ENCODE peak calls at places on chromosomes 4 and X, in seven cellular contexts. One of them, this sample, is unnamed.

GRCh38 chrX:52277666-52278065 is 91.2 kb upstream of the XAGE2 start:
- DNase-seq in choroid plexus epithelial cell: no peak
- DNase-seq in endothelial cell: no peak
- DNase-seq in pancreas: no peak
- DNase-seq in HL-60: no peak
- DNase-seq in PC-3: no peak
- DNase-seq in suprapubic skin: no peak
- DNase-seq in this sample: no peak

GRCh38 chrX:113510586-113510985 is 670.0 kb upstream of the AMOT start:
- DNase-seq in PC-3: no peak
- DNase-seq in endothelial cell: no peak
- DNase-seq in suprapubic skin: no peak
- DNase-seq in HL-60: no peak
- DNase-seq in pancreas: no peak
- DNase-seq in choroid plexus epithelial cell: no peak
- DNase-seq in this sample: no peak

GRCh38 chr4:133147922-133148689 is 988 bp upstream of the PCDH10 start:
- DNase-seq in choroid plexus epithelial cell: peak
- DNase-seq in PC-3: peak
- DNase-seq in endothelial cell: peak
- DNase-seq in HL-60: no peak
- DNase-seq in suprapubic skin: peak
- DNase-seq in pancreas: no peak
- DNase-seq in this sample: peak

GRCh38 chr4:33837043-33837442 is 2407.3 kb downstream of the ARAP2 start:
- DNase-seq in HL-60: no peak
- DNase-seq in choroid plexus epithelial cell: peak
- DNase-seq in suprapubic skin: no peak
- DNase-seq in endothelial cell: no peak
- DNase-seq in pancreas: no peak
- DNase-seq in PC-3: peak
- DNase-seq in this sample: no peak

GRCh38 chr4:72205831-72206230 is 174.0 kb downstream of the NPFFR2 start:
- DNase-seq in endothelial cell: no peak
- DNase-seq in pancreas: no peak
- DNase-seq in PC-3: peak
- DNase-seq in choroid plexus epithelial cell: no peak
- DNase-seq in suprapubic skin: no peak
- DNase-seq in HL-60: no peak
- DNase-seq in this sample: no peak

GRCh38 chr4:111519683-111520082 is 625.6 kb upstream of the FAM241A start:
- DNase-seq in HL-60: no peak
- DNase-seq in choroid plexus epithelial cell: no peak
- DNase-seq in endothelial cell: no peak
- DNase-seq in pancreas: no peak
- DNase-seq in suprapubic skin: no peak
- DNase-seq in PC-3: no peak
- DNase-seq in this sample: no peak

GRCh38 chrX:139563251-139563650 is 32.7 kb downstream of the F9 start:
- DNase-seq in choroid plexus epithelial cell: no peak
- DNase-seq in pancreas: no peak
- DNase-seq in HL-60: no peak
- DNase-seq in suprapubic skin: no peak
- DNase-seq in endothelial cell: no peak
- DNase-seq in PC-3: peak
- DNase-seq in this sample: no peak

GRCh38 chr4:102089850-102090621 is 255.2 kb downstream of the SLC39A8 start:
- DNase-seq in pancreas: no peak
- DNase-seq in choroid plexus epithelial cell: no peak
- DNase-seq in endothelial cell: no peak
- DNase-seq in HL-60: no peak
- DNase-seq in suprapubic skin: no peak
- DNase-seq in PC-3: no peak
- DNase-seq in this sample: no peak

DNA sequence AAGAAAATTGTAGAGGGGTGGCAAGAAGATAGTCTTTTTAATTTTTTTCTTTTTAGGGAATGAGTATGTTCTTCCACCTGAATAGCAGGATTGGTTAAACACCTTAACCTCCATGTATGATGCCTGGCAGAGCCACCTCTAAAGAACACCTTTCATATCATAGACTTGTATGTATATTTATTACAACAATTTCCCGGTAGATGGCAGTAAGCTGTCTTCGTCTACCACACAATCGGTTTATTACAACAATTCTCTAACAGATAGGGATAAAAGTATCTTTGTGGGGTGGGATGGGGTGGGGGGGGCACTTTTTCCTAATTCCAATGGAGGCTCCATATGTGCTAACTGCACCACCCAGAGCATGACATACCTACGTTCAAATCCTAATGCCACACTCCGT is 255.5 kb downstream of the LDB2 start:
- DNase-seq in choroid plexus epithelial cell: peak
- DNase-seq in PC-3: peak
- DNase-seq in pancreas: no peak
- DNase-seq in endothelial cell: no peak
- DNase-seq in HL-60: no peak
- DNase-seq in suprapubic skin: no peak
- DNase-seq in this sample: no peak
- TF ChIP-seq CTCF in choroid plexus epithelial cell: peak
- TF ChIP-seq CTCF in PC-3: peak
- TF ChIP-seq CTCF in pancreas: no peak
- TF ChIP-seq CTCF in endothelial cell: no peak
- TF ChIP-seq CTCF in HL-60: no peak
- TF ChIP-seq CTCF in suprapubic skin: no peak
- TF ChIP-seq CTCF in this sample: no peak

GRCh38 chr4:177033632-177034031 is 240.9 kb upstream of the VEGFC start:
- DNase-seq in endothelial cell: no peak
- DNase-seq in pancreas: no peak
- DNase-seq in HL-60: no peak
- DNase-seq in PC-3: no peak
- DNase-seq in suprapubic skin: no peak
- DNase-seq in choroid plexus epithelial cell: peak
- DNase-seq in this sample: no peak

GRCh38 chr4:177032341-177032740 is 239.6 kb upstream of the VEGFC start:
- DNase-seq in suprapubic skin: no peak
- DNase-seq in endothelial cell: no peak
- DNase-seq in HL-60: no peak
- DNase-seq in choroid plexus epithelial cell: no peak
- DNase-seq in PC-3: no peak
- DNase-seq in pancreas: no peak
- DNase-seq in this sample: no peak

DNA sequence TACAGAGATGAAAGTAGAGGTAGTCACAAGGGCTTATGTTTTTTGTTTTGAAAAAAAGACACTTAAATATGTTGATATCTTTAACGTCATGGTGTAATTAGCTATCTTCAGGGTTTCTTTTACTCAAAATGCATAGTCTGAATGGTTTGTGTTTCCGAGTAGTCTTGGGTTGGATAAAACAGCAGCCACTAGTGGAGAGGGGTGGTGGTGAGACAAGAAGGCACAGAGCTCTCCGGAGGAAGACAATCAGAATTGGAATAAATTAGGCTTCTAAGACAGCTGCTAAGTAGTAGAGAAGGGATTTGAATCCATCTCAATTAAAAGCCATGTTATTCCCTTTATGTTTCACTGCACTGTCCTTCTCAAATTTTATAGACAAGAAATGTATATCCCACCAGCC is 240.4 kb upstream of the VEGFC start:
- DNase-seq in PC-3: no peak
- DNase-seq in pancreas: no peak
- DNase-seq in HL-60: no peak
- DNase-seq in endothelial cell: no peak
- DNase-seq in suprapubic skin: no peak
- DNase-seq in choroid plexus epithelial cell: peak
- DNase-seq in this sample: no peak
- TF ChIP-seq CTCF in PC-3: no peak
- TF ChIP-seq CTCF in pancreas: no peak
- TF ChIP-seq CTCF in HL-60: no peak
- TF ChIP-seq CTCF in endothelial cell: no peak
- TF ChIP-seq CTCF in suprapubic skin: no peak
- TF ChIP-seq CTCF in choroid plexus epithelial cell: peak
- TF ChIP-seq CTCF in this sample: no peak

GRCh38 chr4:125482822-125483221 is 168.1 kb downstream of the FAT4 start:
- DNase-seq in suprapubic skin: no peak
- DNase-seq in choroid plexus epithelial cell: no peak
- DNase-seq in PC-3: no peak
- DNase-seq in pancreas: no peak
- DNase-seq in HL-60: no peak
- DNase-seq in endothelial cell: no peak
- DNase-seq in this sample: no peak
- TF ChIP-seq CTCF in suprapubic skin: no peak
- TF ChIP-seq CTCF in choroid plexus epithelial cell: no peak
- TF ChIP-seq CTCF in PC-3: no peak
- TF ChIP-seq CTCF in pancreas: no peak
- TF ChIP-seq CTCF in HL-60: no peak
- TF ChIP-seq CTCF in endothelial cell: no peak
- TF ChIP-seq CTCF in this sample: no peak

DNA sequence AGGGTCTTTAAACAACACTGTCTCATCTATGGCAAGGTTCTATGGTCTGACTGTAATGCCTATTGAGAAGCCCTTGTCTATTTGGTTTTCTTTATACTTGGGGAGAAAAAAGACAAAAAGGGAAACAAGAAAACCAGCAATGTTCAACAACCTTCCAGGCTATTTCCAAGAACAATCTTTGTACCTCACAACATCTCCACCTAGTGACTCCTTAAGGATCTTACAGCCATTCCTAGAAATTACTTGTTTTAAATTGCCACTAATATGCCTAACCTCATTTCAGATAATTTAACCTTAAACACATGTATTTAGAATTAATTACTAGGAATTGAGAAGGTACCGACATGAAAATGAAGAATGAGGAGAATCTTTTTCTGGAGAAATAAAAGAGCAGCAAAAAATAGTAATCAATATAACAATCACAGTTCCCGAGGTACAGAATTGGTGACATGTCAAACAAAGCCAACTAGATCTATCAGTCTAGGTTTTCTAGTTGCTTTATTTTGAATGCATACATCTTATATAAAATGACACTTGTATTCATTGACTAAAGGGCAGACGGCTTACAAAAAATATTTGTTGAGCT is 1.6 kb upstream of the RBM46 start:
- DNase-seq in PC-3: peak
- DNase-seq in endothelial cell: no peak
- DNase-seq in choroid plexus epithelial cell: peak
- DNase-seq in HL-60: no peak
- DNase-seq in suprapubic skin: no peak
- DNase-seq in pancreas: no peak
- DNase-seq in this sample: peak
- TF ChIP-seq CTCF in PC-3: peak
- TF ChIP-seq CTCF in endothelial cell: peak
- TF ChIP-seq CTCF in choroid plexus epithelial cell: peak
- TF ChIP-seq CTCF in HL-60: no peak
- TF ChIP-seq CTCF in suprapubic skin: peak
- TF ChIP-seq CTCF in pancreas: peak
- TF ChIP-seq CTCF in this sample: peak

GRCh38 chr4:5460106-5460801 is 248.1 kb downstream of the EVC2 start:
- DNase-seq in pancreas: no peak
- DNase-seq in HL-60: no peak
- DNase-seq in suprapubic skin: peak
- DNase-seq in PC-3: peak
- DNase-seq in choroid plexus epithelial cell: peak
- DNase-seq in endothelial cell: peak
- DNase-seq in this sample: peak
- TF ChIP-seq CTCF in pancreas: peak
- TF ChIP-seq CTCF in HL-60: peak
- TF ChIP-seq CTCF in suprapubic skin: peak
- TF ChIP-seq CTCF in PC-3: peak
- TF ChIP-seq CTCF in choroid plexus epithelial cell: peak
- TF ChIP-seq CTCF in endothelial cell: peak
- TF ChIP-seq CTCF in this sample: no peak

GRCh38 chr4:48906283-48907173 is at the start of gene OCIAD2:
- DNase-seq in pancreas: peak
- DNase-seq in suprapubic skin: no peak
- DNase-seq in choroid plexus epithelial cell: peak
- DNase-seq in endothelial cell: peak
- DNase-seq in HL-60: peak
- DNase-seq in PC-3: peak
- DNase-seq in this sample: peak
- TF ChIP-seq CTCF in pancreas: no peak
- TF ChIP-seq CTCF in suprapubic skin: no peak
- TF ChIP-seq CTCF in choroid plexus epithelial cell: no peak
- TF ChIP-seq CTCF in endothelial cell: no peak
- TF ChIP-seq CTCF in HL-60: no peak
- TF ChIP-seq CTCF in PC-3: peak
- TF ChIP-seq CTCF in this sample: peak

GRCh38 chrX:14051416-14051815 is 21.7 kb upstream of the GEMIN8 start:
- DNase-seq in endothelial cell: no peak
- DNase-seq in suprapubic skin: no peak
- DNase-seq in choroid plexus epithelial cell: no peak
- DNase-seq in HL-60: no peak
- DNase-seq in pancreas: no peak
- DNase-seq in PC-3: peak
- DNase-seq in this sample: no peak
- TF ChIP-seq CTCF in endothelial cell: no peak
- TF ChIP-seq CTCF in suprapubic skin: no peak
- TF ChIP-seq CTCF in choroid plexus epithelial cell: no peak
- TF ChIP-seq CTCF in HL-60: no peak
- TF ChIP-seq CTCF in pancreas: no peak
- TF ChIP-seq CTCF in PC-3: peak
- TF ChIP-seq CTCF in this sample: no peak

GRCh38 chr4:155025762-155026457 is 182.5 kb upstream of the NPY2R start:
- DNase-seq in suprapubic skin: no peak
- DNase-seq in PC-3: peak
- DNase-seq in endothelial cell: peak
- DNase-seq in pancreas: peak
- DNase-seq in HL-60: peak
- DNase-seq in choroid plexus epithelial cell: peak
- DNase-seq in this sample: peak
- TF ChIP-seq CTCF in suprapubic skin: no peak
- TF ChIP-seq CTCF in PC-3: peak
- TF ChIP-seq CTCF in endothelial cell: peak
- TF ChIP-seq CTCF in pancreas: peak
- TF ChIP-seq CTCF in HL-60: no peak
- TF ChIP-seq CTCF in choroid plexus epithelial cell: peak
- TF ChIP-seq CTCF in this sample: peak

GRCh38 chrX:144896323-144896722 is 351.0 kb upstream of the SPANXN1 start:
- DNase-seq in suprapubic skin: no peak
- DNase-seq in PC-3: peak
- DNase-seq in choroid plexus epithelial cell: peak
- DNase-seq in endothelial cell: no peak
- DNase-seq in HL-60: no peak
- DNase-seq in pancreas: no peak
- DNase-seq in this sample: peak
- TF ChIP-seq CTCF in suprapubic skin: no peak
- TF ChIP-seq CTCF in PC-3: peak
- TF ChIP-seq CTCF in choroid plexus epithelial cell: no peak
- TF ChIP-seq CTCF in endothelial cell: no peak
- TF ChIP-seq CTCF in HL-60: no peak
- TF ChIP-seq CTCF in pancreas: no peak
- TF ChIP-seq CTCF in this sample: no peak

GRCh38 chrX:413322-414201 is 26.9 kb upstream of the PPP2R3B start:
- DNase-seq in endothelial cell: peak
- DNase-seq in pancreas: no peak
- DNase-seq in choroid plexus epithelial cell: peak
- DNase-seq in HL-60: no peak
- DNase-seq in suprapubic skin: no peak
- DNase-seq in PC-3: no peak
- DNase-seq in this sample: no peak
- TF ChIP-seq CTCF in endothelial cell: no peak
- TF ChIP-seq CTCF in pancreas: no peak
- TF ChIP-seq CTCF in choroid plexus epithelial cell: peak
- TF ChIP-seq CTCF in HL-60: no peak
- TF ChIP-seq CTCF in suprapubic skin: no peak
- TF ChIP-seq CTCF in PC-3: no peak
- TF ChIP-seq CTCF in this sample: no peak

This sample was measured in GM13976.